ENCODE peak calls at places on chromosomes 16 and 17, in seven cellular contexts. I is HL-60; X is astrocyte of the cerebellum; O is NCI-H1436; T is T47D; C is NCI-H69; W is stimulated activated CD8-positive, alpha-beta memory T cell treated with anti-CD3 and anti-CD28 coated beads, Interleukin-2, amount 100 ng/mL, for 1 hour. K is an unnamed sample.

GRCh38 chr16:28291651-28292626 is at the start of gene SBK1:
- DNase-seq in W (peak), X (no peak), I (peak), T (peak), O (peak), C (peak), K (peak)

GRCh38 chr17:57343717-57344116 is 87.4 kb downstream of the MSI2 start:
- DNase-seq in I (no peak), X (no peak), C (no peak), O (no peak), W (no peak), T (no peak), K (no peak)

GRCh38 chr16:20904507-20905079 is 4.0 kb downstream of the LYRM1 start:
- DNase-seq in T (peak), O (no peak), X (peak), C (no peak), W (no peak), I (peak), K (peak)

GRCh38 chr17:1252203-1252608 is 18.0 kb upstream of the BHLHA9 start:
- DNase-seq in W (no peak), I (no peak), X (no peak), T (no peak), C (peak), O (peak), K (no peak)

GRCh38 chr17:61412860-61413653 is 13.4 kb downstream of the TBX2 start:
- DNase-seq in C (peak), I (no peak), W (no peak), T (no peak), O (peak), X (no peak), K (peak)

GRCh38 chr16:77647726-77648125 is 74.6 kb upstream of the NUDT7 start:
- DNase-seq in X (peak), O (no peak), C (no peak), W (no peak), T (no peak), I (no peak), K (no peak)

GRCh38 chr16:3950343-3951193 is 70.1 kb upstream of the CREBBP start:
- DNase-seq in C (no peak), W (no peak), I (no peak), X (peak), O (no peak), T (no peak), K (peak)

GRCh38 chr16:21268236-21268635 is 9.9 kb downstream of the CRYM start:
- DNase-seq in W (no peak), I (no peak), T (no peak), X (no peak), C (no peak), O (no peak), K (no peak)

GRCh38 chr17:80441133-80441578 is 26.2 kb downstream of the ENDOV start:
- DNase-seq in O (peak), W (peak), X (no peak), I (peak), C (no peak), T (peak), K (peak)

GRCh38 chr17:35666967-35667552 is 64.4 kb upstream of the RASL10B start:
- DNase-seq in W (no peak), I (no peak), X (no peak), C (no peak), T (no peak), O (no peak), K (no peak)

GRCh38 chr16:69463876-69464275 is 39.5 kb downstream of the CYB5B start:
- DNase-seq in I (no peak), C (no peak), O (no peak), T (no peak), W (no peak), X (no peak), K (no peak)

GRCh38 chr17:63333869-63334268 is 112.2 kb downstream of the CYB561 start:
- DNase-seq in C (no peak), T (no peak), O (no peak), W (no peak), I (no peak), X (no peak), K (no peak)

GRCh38 chr17:73625006-73625405 is 19.2 kb downstream of the SDK2 start:
- DNase-seq in X (no peak), I (no peak), W (no peak), T (no peak), O (no peak), C (no peak), K (no peak)

GRCh38 chr16:50718761-50719400 is 23.0 kb upstream of the CYLD start:
- DNase-seq in T (peak), W (no peak), O (no peak), X (no peak), C (no peak), I (no peak), K (no peak)

GRCh38 chr17:27457405-27457730 is 1.1 kb downstream of the KSR1 start:
- DNase-seq in C (no peak), W (no peak), T (no peak), I (no peak), O (no peak), X (no peak), K (no peak)

GRCh38 chr16:78770353-78771091 is 671.1 kb downstream of the WWOX start:
- DNase-seq in T (peak), I (peak), C (no peak), W (peak), O (peak), X (no peak), K (peak)

GRCh38 chr17:64679710-64680216 is 17.7 kb upstream of the SMURF2 start:
- DNase-seq in C (no peak), X (peak), T (no peak), I (no peak), O (no peak), W (no peak), K (peak)

GRCh38 chr17:50167371-50167770 is 1.6 kb downstream of the SGCA start:
- DNase-seq in O (no peak), X (no peak), T (no peak), I (no peak), C (no peak), W (no peak), K (no peak)

GRCh38 chr16:87436225-87437172 is 44.4 kb downstream of the MAP1LC3B start:
- DNase-seq in C (no peak), O (no peak), X (peak), W (no peak), I (no peak), T (no peak), K (no peak)

GRCh38 chr16:52491216-52491615 is 55.7 kb downstream of the TOX3 start:
- DNase-seq in C (no peak), O (no peak), W (no peak), X (no peak), I (no peak), T (no peak), K (no peak)

GRCh38 chr17:76544123-76544915 is 4.5 kb downstream of the PRCD start:
- DNase-seq in X (no peak), I (no peak), O (no peak), C (peak), W (no peak), T (no peak), K (no peak)

GRCh38 chr16:89700649-89701424 is 668 bp downstream of the SPATA2L start:
- DNase-seq in W (no peak), O (peak), X (no peak), I (peak), T (peak), C (peak), K (peak)

GRCh38 chr16:48971571-48972071 is 310.0 kb downstream of the CBLN1 start:
- DNase-seq in I (no peak), C (peak), O (peak), T (no peak), X (no peak), W (no peak), K (no peak)

GRCh38 chr16:27253526-27253930 is 15.0 kb downstream of the NSMCE1 start:
- DNase-seq in W (no peak), X (peak), C (no peak), I (no peak), T (no peak), O (no peak), K (peak)

GRCh38 chr17:76969598-76970172 is 101.5 kb downstream of the MGAT5B start:
- DNase-seq in I (no peak), T (no peak), W (no peak), X (no peak), C (peak), O (no peak), K (no peak)

GRCh38 chr17:43771463-43771862 is 7.3 kb downstream of the DUSP3 start:
- DNase-seq in X (no peak), C (no peak), W (no peak), O (no peak), I (no peak), T (no peak), K (no peak)

GRCh38 chr17:19017804-19018599 is 13.4 kb upstream of the FAM83G start:
- DNase-seq in I (no peak), W (no peak), O (no peak), T (no peak), X (no peak), C (peak), K (no peak)

GRCh38 chr17:59387351-59388069 is 56.1 kb downstream of the YPEL2 start:
- DNase-seq in C (peak), O (no peak), X (no peak), T (peak), I (no peak), W (no peak), K (no peak)

GRCh38 chr17:19304751-19305150 is 57.8 kb downstream of the B9D1 start:
- DNase-seq in I (no peak), W (no peak), O (no peak), X (no peak), C (no peak), T (no peak), K (no peak)

GRCh38 chr16:6728381-6728780 is 604.3 kb upstream of the RBFOX1 start:
- DNase-seq in W (no peak), I (no peak), T (no peak), X (no peak), C (no peak), O (no peak), K (no peak)

GRCh38 chr16:84246679-84247077 is 6.9 kb upstream of the KCNG4 start:
- DNase-seq in T (no peak), O (no peak), W (no peak), I (no peak), X (no peak), C (peak), K (no peak)

K was measured in AG08396.